ENCODE peak calls at places on chromosomes 4 and X, in four cellular contexts. U, Z, A and N are unnamed samples. For H3K4me1 and H3K36me3, the result is how much of the 10 kb centered on the place peaks cover.

GRCh38 chrX:105190252-105190853 is 30.1 kb downstream of the TEX13A start:
- DNase-seq in Z (no peak), A (peak), U (peak), N (no peak)

GRCh38 chrX:15947648-15948317 is 93.2 kb upstream of the AP1S2 start:
- DNase-seq in U (no peak), A (peak), Z (no peak), N (no peak)

GRCh38 chr4:184784628-184785257 is 41.0 kb downstream of the ACSL1 start:
- DNase-seq in Z (no peak), A (no peak), U (no peak), N (no peak)

GRCh38 chrX:18410038-18410437 is 15.4 kb upstream of the CDKL5 start:
- DNase-seq in Z (no peak), U (no peak), A (peak), N (no peak)

GRCh38 chr4:149555146-149555545 is 260.5 kb downstream of the IQCM start:
- DNase-seq in U (no peak), A (no peak), Z (no peak), N (no peak)

GRCh38 chrX:46882266-46882665 is 30.0 kb upstream of the JADE3 start:
- DNase-seq in Z (no peak), A (no peak), U (no peak), N (no peak)

GRCh38 chr4:182427530-182427929 is 184.3 kb downstream of the TENM3 start:
- DNase-seq in A (peak), U (no peak), Z (no peak), N (no peak)

GRCh38 chrX:37753384-37753783 is 26.5 kb upstream of the CYBB start:
- DNase-seq in Z (no peak), U (no peak), A (no peak), N (no peak)

GRCh38 chr4:40255722-40256281 is 59.0 kb downstream of the RHOH start:
- DNase-seq in A (peak), Z (no peak), U (no peak), N (no peak)

GRCh38 chr4:532588-533317 is 33.7 kb downstream of the PIGG start:
- DNase-seq in A (no peak), U (no peak), Z (no peak), N (no peak)

GRCh38 chr4:26787461-26788340 is 72.9 kb upstream of the STIM2 start:
- DNase-seq in A (peak), Z (no peak), U (peak), N (peak)

GRCh38 chr4:169934794-169935400 is 91.3 kb downstream of the MFAP3L start:
- DNase-seq in Z (no peak), U (no peak), A (no peak), N (no peak)

GRCh38 chr4:89708903-89709361 is 128.0 kb downstream of the SNCA start:
- DNase-seq in A (peak), Z (no peak), U (no peak), N (no peak)

GRCh38 chrX:79645749-79646148 is 278.6 kb upstream of the ITM2A start:
- DNase-seq in Z (no peak), U (no peak), A (no peak), N (no peak)

GRCh38 chrX:47283015-47283771 is 50.4 kb downstream of the USP11 start:
- DNase-seq in Z (no peak), A (peak), U (no peak), N (no peak)

DNA sequence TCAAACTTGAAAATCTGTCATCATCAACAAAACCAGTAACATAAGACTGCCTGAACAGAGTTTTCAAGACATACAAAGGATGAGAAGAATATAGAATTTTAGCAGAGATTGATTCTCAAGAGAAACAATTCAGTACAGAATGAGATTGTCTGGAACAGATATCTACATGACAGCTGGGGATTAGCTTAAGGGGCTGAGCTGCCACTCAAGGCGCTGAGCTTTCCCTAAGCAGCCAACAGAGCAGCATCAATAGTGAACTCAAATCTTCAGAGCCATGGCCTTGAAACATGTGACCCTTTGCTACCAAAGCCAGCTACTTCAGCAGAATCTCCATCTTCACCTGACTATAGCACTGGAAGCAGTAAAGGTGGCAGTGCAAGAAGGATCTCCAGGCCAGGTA is 24.3 kb upstream of the PCDH10 start:
- DNase-seq in U (no peak), Z (no peak), A (no peak), N (no peak)
- H3K27ac ChIP-seq in U (no peak), Z (no peak), A (no peak), N (no peak)

GRCh38 chrX:72125331-72126047 is 6.2 kb downstream of the RTL5 start:
- DNase-seq in Z (no peak), U (no peak), A (no peak), N (no peak)
- H3K4me1 ChIP-seq in Z (under half), U (under half), A (under half), N (under half)

GRCh38 chrX:30673405-30673804 is 20.2 kb downstream of the GK start:
- DNase-seq in A (no peak), Z (no peak), U (no peak), N (no peak)
- H3K36me3 ChIP-seq in A (under half), Z (under half), U (under half), N (under half)

GRCh38 chr4:139872274-139872673 is 206.7 kb downstream of the MGST2 start:
- DNase-seq in A (peak), Z (no peak), U (no peak), N (no peak)

GRCh38 chr4:139875456-139875855 is 209.8 kb downstream of the MGST2 start:
- DNase-seq in Z (no peak), A (no peak), U (no peak), N (no peak)

GRCh38 chr4:139873111-139873866 is 207.7 kb downstream of the MGST2 start:
- DNase-seq in U (no peak), A (peak), Z (no peak), N (no peak)

GRCh38 chr4:139876328-139876941 is 210.8 kb downstream of the MGST2 start:
- DNase-seq in Z (no peak), U (no peak), A (no peak), N (no peak)

GRCh38 chr4:139878050-139878449 is 212.4 kb downstream of the MGST2 start:
- DNase-seq in A (no peak), Z (no peak), U (no peak), N (no peak)
- H3K27ac ChIP-seq in A (no peak), Z (no peak), U (no peak), N (no peak)

DNA sequence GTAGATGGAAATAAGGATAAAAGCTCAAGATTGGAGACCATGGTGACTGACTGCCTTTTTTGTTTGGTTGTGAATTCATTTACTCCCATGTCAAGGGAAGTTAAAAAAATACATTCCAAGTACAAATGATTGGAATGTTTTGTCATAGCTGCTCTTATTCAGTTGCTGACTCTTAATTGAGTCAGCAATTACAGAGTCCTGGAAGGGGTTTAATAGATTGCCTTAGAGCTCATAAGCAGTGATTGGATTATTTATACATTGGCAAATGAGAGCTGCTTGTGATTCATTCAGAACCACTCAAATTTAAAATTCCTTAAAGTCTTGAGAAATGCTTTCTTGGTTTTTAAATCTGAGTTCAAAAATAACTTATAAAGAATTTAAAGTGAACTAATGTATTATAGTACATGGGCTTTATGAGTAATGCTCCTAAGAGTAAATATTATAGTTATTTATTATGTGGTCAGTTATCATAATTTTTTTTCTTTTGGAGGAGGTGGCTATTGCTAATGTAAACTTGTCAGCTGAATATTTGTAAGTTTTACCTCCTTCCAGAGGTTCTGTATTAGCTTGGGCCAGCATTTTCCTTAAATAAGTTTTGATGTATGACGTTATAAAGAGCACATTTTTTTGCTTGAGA is 13.6 kb downstream of the JADE1 start:
- DNase-seq in U (no peak), Z (no peak), A (peak), N (no peak)
- H3K4me1 ChIP-seq in U (under half), Z (under half), A (under half), N (under half)

GRCh38 chr4:128025319-128025718 is 35.8 kb upstream of the LARP1B start:
- DNase-seq in A (no peak), Z (no peak), U (no peak), N (no peak)
- H3K36me3 ChIP-seq in A (under half), Z (under half), U (under half), N (under half)